ENCODE peak calls at places on chromosomes 11 and 22, in nine cellular contexts. Y is HepG2, U is stomach, P is suprapubic skin, D is IMR-90, M is right lobe of liver, C is thyroid gland, E is sigmoid colon, I is tibial nerve. B is an unnamed sample.

GRCh38 chr11:64207247-64208085 is 945 bp downstream of the FERMT3 start:
- DNase-seq in M (peak), I (peak), U (peak), P (no peak), C (peak), E (peak), Y (no peak), D (peak), B (peak)

GRCh38 chr11:69775163-69775755 is at the start of gene FGF4:
- DNase-seq in E (no peak), D (no peak), U (no peak), M (no peak), I (no peak), Y (no peak), P (no peak), C (no peak), B (no peak)

GRCh38 chr11:111913031-111913861 is 712 bp downstream of the HSPB2 start:
- DNase-seq in C (no peak), E (peak), M (no peak), Y (no peak), I (peak), P (no peak), D (no peak), U (no peak), B (no peak)

GRCh38 chr22:24049211-24049610 is 38.1 kb downstream of the CABIN1 start:
- DNase-seq in C (no peak), U (no peak), P (no peak), Y (no peak), E (no peak), D (no peak), I (no peak), M (peak), B (no peak)

GRCh38 chr11:2737226-2737590 is 37.4 kb upstream of the KCNQ1OT1 start:
- DNase-seq in D (no peak), C (no peak), M (no peak), P (no peak), Y (no peak), E (no peak), I (no peak), U (no peak), B (no peak)

GRCh38 chr11:69931994-69932910 is 113.0 kb upstream of the FGF3 start:
- DNase-seq in U (no peak), M (no peak), E (peak), C (no peak), P (no peak), D (no peak), I (no peak), Y (no peak), B (peak)

GRCh38 chr22:37643225-37643847 is 3.9 kb downstream of the SH3BP1 start:
- DNase-seq in Y (no peak), P (peak), E (peak), D (peak), I (peak), U (peak), C (peak), M (peak), B (peak)

GRCh38 chr11:120894207-120894989 is 129.5 kb upstream of the TBCEL start:
- DNase-seq in Y (no peak), I (no peak), C (no peak), P (no peak), U (no peak), M (peak), D (no peak), E (no peak), B (peak)

GRCh38 chr22:20777420-20778177 is 3.7 kb downstream of the SERPIND1 start:
- DNase-seq in Y (peak), D (peak), I (no peak), M (peak), E (no peak), P (no peak), C (no peak), U (no peak), B (no peak)

GRCh38 chr11:80960331-80961095 is 1519.7 kb upstream of the TENM4 start:
- DNase-seq in E (no peak), C (no peak), U (no peak), M (no peak), I (no peak), D (no peak), P (no peak), Y (no peak), B (no peak)

GRCh38 chr22:38114484-38115398 is 4.3 kb upstream of the BAIAP2L2 start:
- DNase-seq in P (peak), Y (peak), E (peak), U (peak), I (peak), C (peak), D (peak), M (peak), B (peak)

GRCh38 chr22:27378343-27378800 is 423.2 kb downstream of the MN1 start:
- DNase-seq in I (no peak), P (no peak), E (no peak), U (no peak), Y (no peak), C (peak), M (no peak), D (no peak), B (no peak)

GRCh38 chr11:74318241-74318932 is 6.9 kb upstream of the P4HA3 start:
- DNase-seq in D (peak), I (no peak), C (no peak), M (no peak), U (no peak), E (no peak), Y (no peak), P (no peak), B (no peak)
- TF ChIP-seq POLR2A in D (no peak), I (no peak), C (no peak), M (no peak), U (no peak), E (no peak), Y (no peak), P (no peak), B (no peak)

DNA sequence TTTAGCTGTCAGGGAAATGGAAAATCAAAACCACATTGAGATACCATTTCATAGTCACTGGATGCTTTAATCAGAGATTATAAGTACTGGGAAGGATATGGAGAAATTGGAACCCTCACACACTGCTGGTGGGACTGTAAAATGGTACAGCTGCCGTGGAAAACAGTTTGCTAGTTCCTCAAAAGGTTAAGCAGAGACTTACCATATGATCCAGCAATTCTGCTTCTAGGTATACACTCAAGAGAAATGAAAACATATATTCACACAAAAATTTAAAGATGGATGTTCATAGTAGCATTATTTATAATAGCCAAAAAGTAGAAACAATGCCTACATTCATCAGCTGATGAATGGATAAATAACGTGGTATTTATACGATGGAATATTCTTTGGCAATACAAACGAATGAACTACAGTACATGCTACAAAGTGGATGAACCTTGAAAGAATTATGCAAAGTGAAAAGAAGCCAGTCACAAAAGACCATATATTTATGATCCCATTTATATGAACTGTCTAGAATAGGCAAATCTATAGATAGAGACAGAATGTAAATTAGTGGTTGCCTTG is 23.0 kb downstream of the RNF121 start:
- DNase-seq in C (no peak), U (no peak), Y (no peak), P (no peak), D (no peak), M (no peak), I (no peak), E (no peak), B (no peak)
- H3K27ac ChIP-seq in C (no peak), U (no peak), Y (no peak), P (no peak), D (no peak), M (no peak), I (no peak), E (no peak), B (no peak)

DNA sequence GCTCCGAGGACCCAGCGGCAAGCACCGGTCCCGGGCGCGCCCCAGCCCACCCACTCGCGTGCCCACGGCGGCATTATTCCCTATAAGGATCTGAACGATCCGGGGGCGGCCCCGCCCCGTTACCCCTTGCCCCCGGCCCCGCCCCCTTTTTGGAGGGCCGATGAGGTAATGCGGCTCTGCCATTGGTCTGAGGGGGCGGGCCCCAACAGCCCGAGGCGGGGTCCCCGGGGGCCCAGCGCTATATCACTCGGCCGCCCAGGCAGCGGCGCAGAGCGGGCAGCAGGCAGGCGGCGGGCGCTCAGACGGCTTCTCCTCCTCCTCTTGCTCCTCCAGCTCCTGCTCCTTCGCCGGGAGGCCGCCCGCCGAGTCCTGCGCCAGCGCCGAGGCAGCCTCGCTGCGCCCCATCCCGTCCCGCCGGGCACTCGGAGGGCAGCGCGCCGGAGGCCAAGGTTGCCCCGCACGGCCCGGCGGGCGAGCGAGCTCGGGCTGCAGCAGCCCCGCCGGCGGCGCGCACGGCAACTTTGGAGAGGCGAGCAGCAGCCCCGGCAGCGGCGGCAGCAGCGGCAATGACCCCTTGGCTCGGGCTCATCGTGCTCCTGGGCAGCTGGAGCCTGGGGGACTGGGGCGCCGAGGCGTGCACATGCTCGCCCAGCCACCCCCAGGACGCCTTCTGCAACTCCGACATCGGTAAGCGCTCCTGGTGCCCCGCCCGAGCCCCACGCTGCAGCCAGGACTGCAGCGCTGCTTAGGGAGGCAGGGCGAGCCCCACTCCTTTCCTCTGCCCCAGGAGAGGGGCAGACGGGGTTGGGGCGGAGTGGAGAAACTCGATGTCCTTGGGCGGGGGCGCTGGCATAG is at the start of gene TIMP3:
- DNase-seq in Y (no peak), I (peak), U (peak), C (peak), D (peak), P (peak), M (peak), E (peak), B (peak)
- TF ChIP-seq POLR2A in Y (peak), I (peak), U (no peak), C (peak), D (peak), P (peak), M (peak), E (peak), B (peak)

DNA sequence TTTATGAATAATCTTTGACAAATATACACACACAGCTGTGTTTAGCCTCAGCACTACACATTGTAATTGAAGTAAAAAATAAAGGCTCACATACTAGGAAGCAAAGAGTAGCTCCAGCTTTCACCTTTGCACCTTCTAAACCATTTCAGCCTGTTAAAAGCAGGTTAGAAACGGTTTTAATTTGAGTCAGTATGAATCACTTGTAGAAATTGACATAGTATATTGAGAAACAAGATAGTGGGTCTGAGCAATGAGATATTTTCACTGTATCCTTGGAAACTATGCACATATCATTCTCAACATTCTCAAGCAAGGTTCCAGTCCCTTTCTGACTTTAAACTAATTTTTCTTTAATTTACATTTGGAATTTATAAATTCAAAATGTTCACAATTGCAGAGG is 380.3 kb downstream of the AASDHPPT start:
- DNase-seq in C (no peak), M (no peak), Y (peak), I (no peak), D (peak), E (no peak), U (no peak), P (no peak), B (no peak)
- H3K27ac ChIP-seq in C (no peak), M (no peak), Y (no peak), I (no peak), D (no peak), E (no peak), U (no peak), P (no peak), B (no peak)

B was measured in spleen.